ENCODE peak calls at places on chromosomes 3 and 15, in eight cellular contexts. P is body of pancreas; Q is Kasumi-1; M is cerebellum; U is hippocampal formation; C is astrocyte; L is upper lobe of right lung; B is stimulated activated CD4-positive, alpha-beta T cell treated with anti-CD3 and anti-CD28 coated beads, Interleukin-4, amount 100 ng/mL, for 48 hours. Y is an unnamed sample.

GRCh38 chr15:84755736-84756527 is 7.5 kb downstream of the ZNF592 start:
- DNase-seq in B (no peak), Q (no peak), C (no peak), M (no peak), L (no peak), U (no peak), P (no peak), Y (no peak)

GRCh38 chr15:25883860-25884259 is 20.7 kb upstream of the ATP10A start:
- DNase-seq in C (peak; percentile 99), B (no peak), P (no peak), U (no peak), Q (no peak), M (no peak), L (no peak), Y (no peak)

GRCh38 chr3:4834403-4834866 is 144.8 kb upstream of the BHLHE40 start:
- DNase-seq in B (peak; percentile 67), M (no peak), U (no peak), C (peak; percentile 73), L (peak; percentile 66), Q (no peak), P (no peak), Y (peak; percentile 58)

GRCh38 chr3:56251343-56251945 is 216.8 kb downstream of the ERC2 start:
- DNase-seq in L (no peak), B (no peak), M (peak; percentile 70), C (peak; percentile 20), Q (peak; percentile 59), P (peak; percentile 48), U (peak; percentile 9), Y (no peak)

GRCh38 chr15:79640206-79640605 is 208.1 kb downstream of the MINAR1 start:
- DNase-seq in B (no peak), C (peak; percentile 86), Q (no peak), L (no peak), U (no peak), P (no peak), M (no peak), Y (no peak)

GRCh38 chr15:43067717-43068461 is 37.9 kb downstream of the UBR1 start:
- DNase-seq in M (no peak), B (no peak), Q (no peak), P (no peak), U (no peak), L (no peak), C (peak; percentile 78), Y (no peak)

GRCh38 chr3:98070840-98071239 is 16.1 kb upstream of the OR5AC2 start:
- DNase-seq in U (no peak), C (no peak), Q (no peak), P (no peak), L (no peak), M (no peak), B (no peak), Y (no peak)

GRCh38 chr3:56833031-56833430 is 31.3 kb upstream of the ARHGEF3 start:
- DNase-seq in C (no peak), B (no peak), M (no peak), U (no peak), P (no peak), L (no peak), Q (peak; percentile 70), Y (no peak)